ENCODE peak calls at places on chromosome 13, in seven cellular contexts. W, U, S, T, C, P and A are unnamed samples.

GRCh38 chr13:113916330-113916815 is 52.5 kb upstream of the GAS6 start:
- DNase-seq in W (no peak), U (no peak), S (no peak), T (no peak), C (no peak), P (no peak), A (no peak)

GRCh38 chr13:106083620-106084350 is 451.7 kb downstream of the EFNB2 start:
- DNase-seq in W (no peak), U (peak), S (no peak), T (no peak), C (no peak), P (peak), A (peak)

GRCh38 chr13:106566682-106567420 is 1.1 kb downstream of the ARGLU1 start:
- DNase-seq in W (peak), U (peak), S (peak), T (peak), C (no peak), P (peak), A (peak)

GRCh38 chr13:97133955-97134354 is 88.2 kb upstream of the MBNL2 start:
- DNase-seq in W (no peak), U (no peak), S (peak), T (no peak), C (no peak), P (no peak), A (peak)

GRCh38 chr13:32261567-32261966 is 53.6 kb downstream of the ZAR1L start:
- DNase-seq in W (no peak), U (no peak), S (peak), T (peak), C (no peak), P (peak), A (peak)

GRCh38 chr13:109256866-109257760 is 529.3 kb downstream of the IRS2 start:
- DNase-seq in W (no peak), U (peak), S (no peak), T (no peak), C (no peak), P (no peak), A (no peak)

GRCh38 chr13:113092776-113093579 is 12.6 kb upstream of the F7 start:
- DNase-seq in W (peak), U (no peak), S (no peak), T (peak), C (no peak), P (no peak), A (no peak)

GRCh38 chr13:114067381-114067885 is 65.0 kb downstream of the RASA3 start:
- DNase-seq in W (no peak), U (no peak), S (no peak), T (peak), C (no peak), P (no peak), A (no peak)

GRCh38 chr13:79085021-79085420 is 321.0 kb downstream of the RBM26 start:
- DNase-seq in W (no peak), U (no peak), S (no peak), T (no peak), C (no peak), P (no peak), A (no peak)

GRCh38 chr13:112968380-112968909 is 569 bp upstream of the MCF2L start:
- DNase-seq in W (peak), U (peak), S (peak), T (peak), C (no peak), P (peak), A (peak)

GRCh38 chr13:94110011-94110410 is 369.5 kb downstream of the DCT start:
- DNase-seq in W (no peak), U (no peak), S (no peak), T (no peak), C (no peak), P (no peak), A (no peak)

GRCh38 chr13:30835442-30835841 is 70.6 kb upstream of the MEDAG start:
- DNase-seq in W (no peak), U (no peak), S (peak), T (no peak), C (no peak), P (no peak), A (no peak)

GRCh38 chr13:98910501-98910951 is 67.3 kb downstream of the DOCK9 start:
- DNase-seq in W (no peak), U (no peak), S (no peak), T (no peak), C (no peak), P (no peak), A (no peak)

GRCh38 chr13:73937420-73937819 is 196.8 kb downstream of the KLF12 start:
- DNase-seq in W (no peak), U (no peak), S (no peak), T (no peak), C (no peak), P (no peak), A (no peak)

GRCh38 chr13:112210401-112210800 is 143.5 kb downstream of the SOX1 start:
- DNase-seq in W (no peak), U (no peak), S (no peak), T (no peak), C (no peak), P (no peak), A (no peak)

GRCh38 chr13:110713642-110713952 is at the start of gene ING1:
- DNase-seq in W (no peak), U (no peak), S (no peak), T (no peak), C (no peak), P (no peak), A (no peak)

GRCh38 chr13:72164811-72165210 is 297.8 kb upstream of the DACH1 start:
- DNase-seq in W (no peak), U (no peak), S (no peak), T (no peak), C (no peak), P (no peak), A (no peak)

GRCh38 chr13:28337196-28338045 is 157.5 kb downstream of the FLT1 start:
- DNase-seq in W (no peak), U (no peak), S (no peak), T (no peak), C (no peak), P (no peak), A (no peak)

GRCh38 chr13:73985789-73986188 is 148.4 kb downstream of the KLF12 start:
- DNase-seq in W (no peak), U (no peak), S (no peak), T (no peak), C (no peak), P (no peak), A (no peak)

GRCh38 chr13:109331898-109332297 is 454.5 kb downstream of the IRS2 start:
- DNase-seq in W (no peak), U (peak), S (peak), T (no peak), C (no peak), P (no peak), A (peak)

GRCh38 chr13:94054159-94054558 is 425.3 kb downstream of the DCT start:
- DNase-seq in W (no peak), U (no peak), S (no peak), T (no peak), C (no peak), P (no peak), A (no peak)